ENCODE peak calls at places on chromosomes 5 and 9, in four cellular contexts. One of them, this sample, is unnamed. For H4K20me1, the result is how much of the 10 kb centered on the place peaks cover.

GRCh38 chr9:127112056-127112455 is 10.4 kb downstream of the ANGPTL2 start:
- DNase-seq in HepG2: no peak
- DNase-seq in fibroblast of lung: no peak
- DNase-seq in GM23248: no peak
- DNase-seq in this sample: peak

GRCh38 chr9:18472915-18473314 is 1.0 kb upstream of the ADAMTSL1 start:
- DNase-seq in HepG2: no peak
- DNase-seq in fibroblast of lung: peak
- DNase-seq in GM23248: peak
- DNase-seq in this sample: no peak

GRCh38 chr9:130237763-130238524 is 27.6 kb upstream of the HMCN2 start:
- DNase-seq in HepG2: no peak
- DNase-seq in fibroblast of lung: no peak
- DNase-seq in GM23248: no peak
- DNase-seq in this sample: no peak

GRCh38 chr9:114811301-114811700 is 5.5 kb upstream of the TNFSF15 start:
- DNase-seq in HepG2: no peak
- DNase-seq in fibroblast of lung: peak
- DNase-seq in GM23248: no peak
- DNase-seq in this sample: no peak

GRCh38 chr9:124001445-124001799 is 10.1 kb upstream of the LHX2 start:
- DNase-seq in HepG2: no peak
- DNase-seq in fibroblast of lung: no peak
- DNase-seq in GM23248: no peak
- DNase-seq in this sample: no peak

GRCh38 chr9:93088656-93089015 is 7.4 kb upstream of the CARD19 start:
- DNase-seq in HepG2: no peak
- DNase-seq in fibroblast of lung: no peak
- DNase-seq in GM23248: no peak
- DNase-seq in this sample: no peak

GRCh38 chr5:136200761-136201160 is 7.8 kb upstream of the SMIM32 start:
- DNase-seq in HepG2: no peak
- DNase-seq in fibroblast of lung: no peak
- DNase-seq in GM23248: no peak
- DNase-seq in this sample: no peak

GRCh38 chr5:77181596-77182304 is 28.7 kb upstream of the PDE8B start:
- DNase-seq in HepG2: no peak
- DNase-seq in fibroblast of lung: no peak
- DNase-seq in GM23248: no peak
- DNase-seq in this sample: no peak

GRCh38 chr9:121682201-121682600 is 30.8 kb downstream of the DAB2IP start:
- DNase-seq in HepG2: no peak
- DNase-seq in fibroblast of lung: no peak
- DNase-seq in GM23248: no peak
- DNase-seq in this sample: no peak

DNA sequence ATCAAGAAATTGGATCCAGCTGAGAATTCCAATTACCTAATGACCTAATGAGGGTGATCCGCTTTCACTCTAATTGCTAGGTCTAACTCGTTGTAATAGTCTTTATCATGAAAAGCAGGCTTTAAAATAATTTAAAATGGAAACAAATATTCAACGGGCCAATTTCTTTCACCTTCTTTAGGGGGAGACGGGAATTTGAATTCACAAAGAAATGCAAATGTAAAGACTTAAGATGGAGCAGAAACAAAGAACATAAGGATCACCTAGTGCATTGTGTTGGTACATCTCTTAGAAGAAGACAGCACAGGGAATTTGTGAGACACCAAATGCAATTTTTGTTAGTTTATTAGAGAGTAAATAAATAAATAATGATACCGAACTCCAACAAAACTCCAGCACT is 1.5 kb upstream of the KCNN2 start:
- DNase-seq in HepG2: no peak
- DNase-seq in fibroblast of lung: no peak
- DNase-seq in GM23248: no peak
- DNase-seq in this sample: peak
- TF ChIP-seq EZH2 in HepG2: no peak
- TF ChIP-seq EZH2 in fibroblast of lung: no peak
- TF ChIP-seq EZH2 in GM23248: peak
- TF ChIP-seq EZH2 in this sample: no peak

DNA sequence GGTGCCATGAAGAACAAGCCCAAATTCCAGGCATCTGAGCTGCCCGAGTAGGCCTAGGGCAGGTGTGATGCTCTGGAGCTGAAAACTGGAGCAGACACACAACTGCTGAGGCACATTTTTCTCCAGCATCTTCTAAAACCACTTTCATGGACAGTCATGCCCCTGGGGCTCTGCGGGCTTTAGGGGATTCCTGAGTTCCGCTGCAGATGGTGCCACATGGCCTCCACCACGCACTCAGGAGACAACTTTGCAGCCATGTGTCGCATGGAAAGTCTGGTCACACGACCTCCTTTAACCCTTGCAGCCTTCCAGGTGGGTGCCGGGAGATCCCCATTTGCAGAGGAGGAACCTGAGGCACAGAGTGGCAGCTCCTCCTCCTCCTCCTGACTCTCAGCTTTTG is 112.8 kb upstream of the SARDH start:
- DNase-seq in HepG2: no peak
- DNase-seq in fibroblast of lung: no peak
- DNase-seq in GM23248: no peak
- DNase-seq in this sample: no peak
- H4K20me1 ChIP-seq in HepG2: under half
- H4K20me1 ChIP-seq in fibroblast of lung: under half
- H4K20me1 ChIP-seq in GM23248: under half
- H4K20me1 ChIP-seq in this sample: under half

GRCh38 chr5:112417931-112418358 is 1.1 kb downstream of the EPB41L4A start:
- DNase-seq in HepG2: no peak
- DNase-seq in fibroblast of lung: peak
- DNase-seq in GM23248: peak
- DNase-seq in this sample: peak
- H3K9ac ChIP-seq in HepG2: no peak
- H3K9ac ChIP-seq in fibroblast of lung: no peak
- H3K9ac ChIP-seq in GM23248: no peak
- H3K9ac ChIP-seq in this sample: no peak

DNA sequence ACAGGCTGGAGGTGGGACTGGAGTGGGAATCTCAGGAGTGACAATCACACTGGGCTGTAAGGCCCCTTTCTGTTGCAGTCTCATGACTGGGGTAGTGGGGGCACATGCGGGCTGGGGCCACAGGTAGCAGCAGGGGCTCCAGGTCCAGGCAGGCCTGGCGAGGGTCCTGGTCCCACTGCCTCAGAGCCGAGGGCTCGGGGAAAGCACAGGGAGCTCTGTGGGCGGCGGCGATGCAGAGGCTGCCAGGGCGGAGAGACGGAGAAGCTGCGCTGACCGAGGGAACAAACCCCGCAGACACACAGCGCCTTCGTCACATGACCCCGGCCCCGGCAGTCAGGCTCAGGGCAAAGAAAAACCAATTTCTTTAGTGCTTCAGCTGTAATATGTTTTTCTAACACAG is 5.3 kb upstream of the LHX3 start:
- DNase-seq in HepG2: no peak
- DNase-seq in fibroblast of lung: no peak
- DNase-seq in GM23248: no peak
- DNase-seq in this sample: no peak
- TF ChIP-seq EZH2 in HepG2: no peak
- TF ChIP-seq EZH2 in fibroblast of lung: no peak
- TF ChIP-seq EZH2 in GM23248: no peak
- TF ChIP-seq EZH2 in this sample: no peak